ENCODE peak calls at places on chromosomes 4 and X, in nine cellular contexts. W, L, D, S, R, N, F, B and C are unnamed samples.

GRCh38 chrX:108447303-108447702 is 7.7 kb downstream of the COL4A5 start:
- DNase-seq in W (no peak), L (no peak), D (no peak), S (no peak), R (no peak), N (no peak), F (no peak), B (no peak), C (no peak)

GRCh38 chr4:135240796-135241195 is 1039.2 kb upstream of the PABPC4L start:
- DNase-seq in W (no peak), L (peak), D (no peak), S (no peak), R (no peak), N (no peak), F (no peak), B (no peak), C (no peak)

GRCh38 chr4:188869581-188869980 is 730.3 kb downstream of the TRIML1 start:
- DNase-seq in W (no peak), L (no peak), D (no peak), S (no peak), R (no peak), N (no peak), F (no peak), B (no peak), C (no peak)

GRCh38 chr4:66273110-66273509 is 602.8 kb upstream of the EPHA5 start:
- DNase-seq in W (no peak), L (no peak), D (no peak), S (no peak), R (no peak), N (no peak), F (no peak), B (no peak), C (no peak)

GRCh38 chr4:3304831-3305609 is 12.2 kb downstream of the RGS12 start:
- DNase-seq in W (no peak), L (peak), D (peak), S (no peak), R (no peak), N (no peak), F (no peak), B (no peak), C (no peak)

GRCh38 chr4:77505275-77505957 is 100.2 kb upstream of the CXCL13 start:
- DNase-seq in W (no peak), L (no peak), D (no peak), S (no peak), R (no peak), N (no peak), F (no peak), B (no peak), C (no peak)

GRCh38 chr4:22778547-22779163 is 85.9 kb downstream of the GBA3 start:
- DNase-seq in W (no peak), L (no peak), D (no peak), S (no peak), R (no peak), N (no peak), F (no peak), B (no peak), C (no peak)

GRCh38 chr4:169160825-169161224 is 109.9 kb downstream of the SH3RF1 start:
- DNase-seq in W (no peak), L (peak), D (no peak), S (no peak), R (no peak), N (no peak), F (no peak), B (no peak), C (no peak)

GRCh38 chr4:5878359-5878758 is 14.5 kb downstream of the CRMP1 start:
- DNase-seq in W (no peak), L (no peak), D (no peak), S (no peak), R (no peak), N (no peak), F (no peak), B (no peak), C (no peak)

GRCh38 chr4:142781114-142781513 is 65.0 kb downstream of the INPP4B start:
- DNase-seq in W (no peak), L (no peak), D (no peak), S (no peak), R (no peak), N (no peak), F (no peak), B (no peak), C (no peak)

GRCh38 chr4:25937801-25938200 is 23.8 kb downstream of the SMIM20 start:
- DNase-seq in W (no peak), L (no peak), D (no peak), S (no peak), R (no peak), N (no peak), F (no peak), B (no peak), C (no peak)

GRCh38 chr4:180057891-180058643 is 2185.1 kb upstream of the TENM3 start:
- DNase-seq in W (no peak), L (no peak), D (no peak), S (peak), R (peak), N (no peak), F (no peak), B (peak), C (peak)

GRCh38 chrX:120380699-120381098 is 18.8 kb downstream of the ATP1B4 start:
- DNase-seq in W (no peak), L (no peak), D (no peak), S (peak), R (peak), N (no peak), F (peak), B (no peak), C (peak)

GRCh38 chr4:74133786-74134499 is 24.0 kb upstream of the MTHFD2L start:
- DNase-seq in W (peak), L (peak), D (peak), S (peak), R (peak), N (peak), F (peak), B (peak), C (peak)

GRCh38 chrX:103626855-103627254 is 1.9 kb upstream of the TCEAL1 start:
- DNase-seq in W (no peak), L (no peak), D (no peak), S (no peak), R (no peak), N (no peak), F (no peak), B (no peak), C (no peak)

GRCh38 chrX:93637591-93637990 is 35.8 kb downstream of the NAP1L3 start:
- DNase-seq in W (no peak), L (no peak), D (no peak), S (no peak), R (no peak), N (no peak), F (no peak), B (no peak), C (no peak)

GRCh38 chrX:34656842-34657780 is at the start of gene TMEM47:
- DNase-seq in W (no peak), L (peak), D (peak), S (no peak), R (peak), N (no peak), F (no peak), B (peak), C (peak)

GRCh38 chr4:56655209-56655626 is 25.9 kb downstream of the HOPX start:
- DNase-seq in W (no peak), L (no peak), D (no peak), S (peak), R (no peak), N (no peak), F (peak), B (peak), C (peak)

GRCh38 chrX:155612312-155613224 is at the start of gene TMLHE:
- DNase-seq in W (peak), L (peak), D (peak), S (peak), R (peak), N (no peak), F (peak), B (peak), C (peak)

GRCh38 chrX:20267924-20268701 is 1.4 kb upstream of the RPS6KA3 start:
- DNase-seq in W (peak), L (peak), D (peak), S (peak), R (no peak), N (no peak), F (no peak), B (peak), C (no peak)

GRCh38 chrX:64191281-64192010 is 14.1 kb downstream of the AMER1 start:
- DNase-seq in W (no peak), L (no peak), D (no peak), S (no peak), R (no peak), N (no peak), F (no peak), B (peak), C (no peak)

GRCh38 chrX:101659601-101660063 is at the start of gene ARMCX2:
- DNase-seq in W (no peak), L (peak), D (peak), S (peak), R (no peak), N (no peak), F (no peak), B (peak), C (peak)

GRCh38 chr4:182585321-182585720 is 331.9 kb downstream of the DCTD start:
- DNase-seq in W (no peak), L (no peak), D (no peak), S (no peak), R (no peak), N (no peak), F (no peak), B (no peak), C (no peak)

GRCh38 chr4:146521543-146522097 is at the start of gene SLC10A7:
- DNase-seq in W (peak), L (peak), D (peak), S (peak), R (peak), N (peak), F (peak), B (peak), C (peak)

GRCh38 chrX:84258708-84259107 is 70.7 kb upstream of the RPS6KA6 start:
- DNase-seq in W (no peak), L (no peak), D (no peak), S (no peak), R (no peak), N (no peak), F (no peak), B (no peak), C (no peak)

GRCh38 chr4:8108261-8108660 is 50.4 kb downstream of the ABLIM2 start:
- DNase-seq in W (no peak), L (no peak), D (no peak), S (no peak), R (no peak), N (no peak), F (no peak), B (no peak), C (no peak)

GRCh38 chr4:92210906-92211305 is 92.9 kb upstream of the GRID2 start:
- DNase-seq in W (no peak), L (no peak), D (no peak), S (no peak), R (no peak), N (no peak), F (no peak), B (no peak), C (no peak)

GRCh38 chrX:68703369-68703768 is 55.9 kb downstream of the STARD8 start:
- DNase-seq in W (no peak), L (no peak), D (no peak), S (no peak), R (no peak), N (no peak), F (no peak), B (no peak), C (no peak)

GRCh38 chr4:4461850-4462249 is 74.9 kb downstream of the NSG1 start:
- DNase-seq in W (no peak), L (no peak), D (no peak), S (no peak), R (no peak), N (no peak), F (peak), B (peak), C (no peak)

GRCh38 chrX:12955882-12956703 is 18.8 kb upstream of the TMSB4X start:
- DNase-seq in W (peak), L (peak), D (no peak), S (peak), R (peak), N (no peak), F (peak), B (peak), C (no peak)

GRCh38 chr4:46274717-46275116 is 115.2 kb downstream of the GABRA2 start:
- DNase-seq in W (no peak), L (peak), D (no peak), S (no peak), R (no peak), N (no peak), F (no peak), B (no peak), C (peak)

GRCh38 chr4:15262396-15262795 is 165.4 kb upstream of the C1QTNF7 start:
- DNase-seq in W (no peak), L (no peak), D (no peak), S (no peak), R (no peak), N (no peak), F (no peak), B (no peak), C (no peak)

GRCh38 chrX:151396042-151396826 is 772 bp upstream of the VMA21 start:
- DNase-seq in W (peak), L (no peak), D (no peak), S (no peak), R (peak), N (no peak), F (no peak), B (peak), C (no peak)

GRCh38 chr4:105139646-105140045 is 7.0 kb upstream of the TET2 start:
- DNase-seq in W (no peak), L (no peak), D (no peak), S (no peak), R (no peak), N (no peak), F (no peak), B (no peak), C (no peak)

GRCh38 chr4:129641179-129641578 is 545.2 kb downstream of the C4orf33 start:
- DNase-seq in W (peak), L (peak), D (peak), S (peak), R (peak), N (peak), F (peak), B (peak), C (peak)

GRCh38 chr4:110087116-110087708 is 111.2 kb downstream of the ELOVL6 start:
- DNase-seq in W (no peak), L (peak), D (no peak), S (no peak), R (no peak), N (no peak), F (no peak), B (no peak), C (no peak)

GRCh38 chr4:4761128-4761991 is 98.1 kb upstream of the MSX1 start:
- DNase-seq in W (no peak), L (peak), D (no peak), S (no peak), R (peak), N (no peak), F (no peak), B (no peak), C (no peak)

GRCh38 chr4:128355301-128355700 is 67.7 kb upstream of the PGRMC2 start:
- DNase-seq in W (no peak), L (no peak), D (no peak), S (no peak), R (no peak), N (no peak), F (no peak), B (no peak), C (peak)

GRCh38 chr4:103885152-103885551 is 165.4 kb upstream of the TACR3 start:
- DNase-seq in W (no peak), L (no peak), D (no peak), S (no peak), R (no peak), N (no peak), F (no peak), B (no peak), C (no peak)

GRCh38 chr4:20192754-20193521 is 58.8 kb upstream of the SLIT2 start:
- DNase-seq in W (no peak), L (no peak), D (no peak), S (no peak), R (no peak), N (no peak), F (no peak), B (no peak), C (peak)